ENCODE peak calls at places on chromosomes 3 and 15, in seven cellular contexts. X is HCT116, U is transverse colon, W is sigmoid colon, S is stomach, B is breast epithelium, F is esophagus muscularis mucosa. N is an unnamed sample. For H3K36me3 and H3K9me3, the result is how much of the 10 kb centered on the place peaks cover.

GRCh38 chr3:126537730-126538281 is 13.9 kb downstream of the CHST13 start:
- DNase-seq in X (no peak), U (peak), W (peak), S (no peak), B (no peak), F (no peak), N (no peak)

GRCh38 chr15:100002787-100003536 is 269.7 kb upstream of the LYSMD4 start:
- DNase-seq in X (no peak), U (no peak), W (no peak), S (no peak), B (no peak), F (no peak), N (no peak)

GRCh38 chr3:54271118-54271517 is 148.8 kb downstream of the CACNA2D3 start:
- DNase-seq in X (no peak), U (no peak), W (no peak), S (no peak), B (no peak), F (no peak), N (no peak)

GRCh38 chr3:149790265-149790664 is 2.1 kb downstream of the ANKUB1 start:
- DNase-seq in X (no peak), U (no peak), W (no peak), S (no peak), B (no peak), F (no peak), N (no peak)

GRCh38 chr15:90774731-90775521 is 57.8 kb downstream of the BLM start:
- DNase-seq in X (peak), U (no peak), W (no peak), S (no peak), B (no peak), F (no peak), N (peak)

GRCh38 chr3:112884678-112885290 is 38.1 kb upstream of the CD200R1L start:
- DNase-seq in X (no peak), U (no peak), W (no peak), S (no peak), B (no peak), F (no peak), N (no peak)

GRCh38 chr3:105691633-105692032 is 177.2 kb downstream of the CBLB start:
- DNase-seq in X (no peak), U (no peak), W (no peak), S (no peak), B (no peak), F (no peak), N (no peak)

GRCh38 chr15:70557506-70558258 is 205.7 kb downstream of the UACA start:
- DNase-seq in X (no peak), U (no peak), W (no peak), S (peak), B (no peak), F (no peak), N (no peak)

GRCh38 chr15:66275352-66275751 is 18.0 kb upstream of the DIS3L start:
- DNase-seq in X (no peak), U (no peak), W (no peak), S (no peak), B (no peak), F (no peak), N (no peak)

GRCh38 chr3:46632792-46633191 is 20.5 kb downstream of the FAM240A start:
- DNase-seq in X (no peak), U (no peak), W (no peak), S (no peak), B (no peak), F (peak), N (no peak)

GRCh38 chr3:12773724-12774105 is 14.7 kb upstream of the TMEM40 start:
- DNase-seq in X (no peak), U (no peak), W (no peak), S (no peak), B (no peak), F (no peak), N (no peak)

GRCh38 chr3:189132125-189132744 is 39.5 kb upstream of the TPRG1 start:
- DNase-seq in X (peak), U (peak), W (peak), S (peak), B (no peak), F (peak), N (no peak)
- TF ChIP-seq POLR2AphosphoS5 in X (peak), U (no peak), W (no peak), S (peak), B (peak), F (no peak), N (no peak)

GRCh38 chr3:42037318-42037945 is 53.7 kb upstream of the TRAK1 start:
- DNase-seq in X (no peak), U (no peak), W (no peak), S (no peak), B (no peak), F (no peak), N (no peak)

GRCh38 chr3:42035007-42035406 is 56.1 kb upstream of the TRAK1 start:
- DNase-seq in X (no peak), U (no peak), W (no peak), S (no peak), B (no peak), F (no peak), N (no peak)

GRCh38 chr3:42033741-42034140 is 57.4 kb upstream of the TRAK1 start:
- DNase-seq in X (no peak), U (no peak), W (peak), S (no peak), B (no peak), F (no peak), N (no peak)

GRCh38 chr3:42036483-42036823 is 54.7 kb upstream of the TRAK1 start:
- DNase-seq in X (no peak), U (no peak), W (peak), S (no peak), B (no peak), F (no peak), N (peak)

GRCh38 chr3:42035816-42036482 is 55.2 kb upstream of the TRAK1 start:
- DNase-seq in X (no peak), U (no peak), W (no peak), S (no peak), B (no peak), F (no peak), N (no peak)
- H3K36me3 ChIP-seq in X (under half), U (under half), W (under half), S (under half), B (under half), F (under half), N (under half)

GRCh38 chr15:43360821-43361220 is 10.0 kb downstream of the ZSCAN29 start:
- DNase-seq in X (no peak), U (no peak), W (no peak), S (no peak), B (no peak), F (no peak), N (no peak)
- H3K9me3 ChIP-seq in X (under half), U (under half), W (under half), S (half or more), B (half or more), F (under half), N (half or more)

GRCh38 chr3:139824864-139825263 is 110.1 kb upstream of the CLSTN2 start:
- DNase-seq in X (no peak), U (no peak), W (no peak), S (no peak), B (no peak), F (peak), N (no peak)

GRCh38 chr3:139835830-139836655 is 98.9 kb upstream of the CLSTN2 start:
- DNase-seq in X (no peak), U (no peak), W (no peak), S (no peak), B (no peak), F (peak), N (no peak)

GRCh38 chr3:139827833-139828232 is 107.2 kb upstream of the CLSTN2 start:
- DNase-seq in X (no peak), U (no peak), W (no peak), S (no peak), B (no peak), F (no peak), N (no peak)

GRCh38 chr3:139832998-139833397 is 102.0 kb upstream of the CLSTN2 start:
- DNase-seq in X (no peak), U (no peak), W (no peak), S (no peak), B (no peak), F (no peak), N (no peak)

DNA sequence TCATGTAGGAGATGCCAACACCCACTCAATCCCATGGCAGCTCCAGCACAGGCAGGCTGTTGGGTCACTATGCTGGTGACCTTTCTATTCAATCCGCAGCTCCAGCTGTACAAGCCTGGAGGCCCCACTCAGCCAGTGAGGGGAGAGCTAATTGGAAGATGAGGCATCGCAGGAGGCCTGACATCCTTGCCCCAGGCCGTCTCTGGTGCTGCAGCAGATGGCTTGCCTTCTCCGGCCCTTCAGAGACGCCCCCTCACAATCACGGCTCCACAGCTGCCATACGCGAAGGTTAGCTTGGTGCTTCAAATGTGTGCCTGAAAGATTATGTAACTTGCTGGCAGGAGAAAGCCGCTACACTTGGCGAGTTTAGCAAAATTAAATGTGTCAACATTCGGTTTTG is 104.2 kb upstream of the CLSTN2 start:
- DNase-seq in X (no peak), U (no peak), W (no peak), S (no peak), B (no peak), F (no peak), N (no peak)
- TF ChIP-seq POLR2AphosphoS5 in X (no peak), U (no peak), W (no peak), S (no peak), B (no peak), F (peak), N (no peak)

GRCh38 chr15:75361361-75361988 is 6.9 kb downstream of the MAN2C1 start:
- DNase-seq in X (no peak), U (no peak), W (no peak), S (no peak), B (no peak), F (no peak), N (no peak)

GRCh38 chr15:75359537-75360250 is 8.7 kb downstream of the MAN2C1 start:
- DNase-seq in X (no peak), U (no peak), W (no peak), S (no peak), B (no peak), F (no peak), N (no peak)

GRCh38 chr15:75358771-75359536 is 9.5 kb downstream of the MAN2C1 start:
- DNase-seq in X (no peak), U (no peak), W (no peak), S (no peak), B (no peak), F (no peak), N (no peak)

GRCh38 chr15:75360856-75361255 is 7.6 kb downstream of the MAN2C1 start:
- DNase-seq in X (no peak), U (no peak), W (no peak), S (no peak), B (no peak), F (no peak), N (no peak)

GRCh38 chr15:75360391-75360790 is 8.0 kb downstream of the MAN2C1 start:
- DNase-seq in X (no peak), U (no peak), W (no peak), S (no peak), B (no peak), F (no peak), N (no peak)
- H3K36me3 ChIP-seq in X (under half), U (under half), W (under half), S (half or more), B (under half), F (half or more), N (under half)